ENCODE peak calls at places on chromosomes 2 and 18, in nine cellular contexts. O, H, P, T, Z, N, J, U and G are unnamed samples.

GRCh38 chr18:45666520-45666919 is 51.2 kb downstream of the SLC14A2 start:
- DNase-seq in O (no peak), H (no peak), P (no peak), T (no peak), Z (no peak), N (no peak), J (no peak), U (no peak), G (no peak)

GRCh38 chr2:241275910-241276309 is 39.6 kb downstream of the HDLBP start:
- DNase-seq in O (no peak), H (no peak), P (no peak), T (no peak), Z (no peak), N (no peak), J (no peak), U (no peak), G (no peak)

GRCh38 chr2:72581560-72582181 is 244.2 kb downstream of the EXOC6B start:
- DNase-seq in O (no peak), H (no peak), P (no peak), T (no peak), Z (no peak), N (no peak), J (no peak), U (no peak), G (no peak)

GRCh38 chr18:31723998-31724711 is 36.5 kb downstream of the SLC25A52 start:
- DNase-seq in O (no peak), H (no peak), P (no peak), T (no peak), Z (peak; percentile 77), N (peak; percentile 14), J (no peak), U (peak; percentile 21), G (no peak)

GRCh38 chr2:217849154-217849553 is 153.6 kb downstream of the TNS1 start:
- DNase-seq in O (no peak), H (no peak), P (no peak), T (no peak), Z (no peak), N (no peak), J (no peak), U (no peak), G (no peak)

GRCh38 chr2:42924436-42924897 is 132.1 kb upstream of the HAAO start:
- DNase-seq in O (no peak), H (no peak), P (no peak), T (no peak), Z (no peak), N (no peak), J (peak; percentile 94), U (no peak), G (no peak)

GRCh38 chr18:26227051-26227672 is 917 bp downstream of the TAF4B start:
- DNase-seq in O (peak; percentile 12), H (no peak), P (no peak), T (no peak), Z (no peak), N (peak; percentile 8), J (no peak), U (no peak), G (no peak)

GRCh38 chr2:50547521-50547920 is 484.4 kb downstream of the NRXN1 start:
- DNase-seq in O (no peak), H (no peak), P (no peak), T (no peak), Z (no peak), N (peak; percentile 69), J (peak; percentile 36), U (no peak), G (no peak)

GRCh38 chr2:45909677-45910191 is 258.3 kb downstream of the PRKCE start:
- DNase-seq in O (no peak), H (no peak), P (no peak), T (no peak), Z (peak; percentile 94), N (no peak), J (no peak), U (no peak), G (no peak)

GRCh38 chr2:216777637-216778273 is 82.1 kb downstream of the TNP1 start:
- DNase-seq in O (peak; percentile 38), H (peak; percentile 24), P (no peak), T (no peak), Z (no peak), N (peak; percentile 70), J (no peak), U (peak; percentile 32), G (no peak)

GRCh38 chr2:183269956-183270355 is 145.7 kb downstream of the NUP35 start:
- DNase-seq in O (no peak), H (no peak), P (no peak), T (no peak), Z (no peak), N (peak; percentile 7), J (peak; percentile 25), U (no peak), G (no peak)

GRCh38 chr2:211941359-211941758 is 597.2 kb downstream of the ERBB4 start:
- DNase-seq in O (no peak), H (no peak), P (no peak), T (no peak), Z (no peak), N (no peak), J (no peak), U (no peak), G (no peak)

GRCh38 chr2:187658952-187659525 is 104.8 kb upstream of the TFPI start:
- DNase-seq in O (no peak), H (no peak), P (no peak), T (no peak), Z (no peak), N (peak; percentile 45), J (no peak), U (peak; percentile 30), G (no peak)

GRCh38 chr2:128347701-128348504 is 29.2 kb upstream of the HS6ST1 start:
- DNase-seq in O (no peak), H (no peak), P (no peak), T (no peak), Z (peak; percentile 93), N (no peak), J (peak; percentile 24), U (peak; percentile 95), G (no peak)

GRCh38 chr18:41484069-41484468 is 471.0 kb upstream of the PIK3C3 start:
- DNase-seq in O (no peak), H (no peak), P (no peak), T (no peak), Z (no peak), N (no peak), J (no peak), U (no peak), G (no peak)

GRCh38 chr18:79870369-79871025 is 72.8 kb downstream of the KCNG2 start:
- DNase-seq in O (no peak), H (no peak), P (no peak), T (no peak), Z (no peak), N (no peak), J (no peak), U (peak; percentile 7), G (no peak)

GRCh38 chr2:41737888-41738287 is 309.9 kb upstream of the PKDCC start:
- DNase-seq in O (no peak), H (no peak), P (no peak), T (no peak), Z (no peak), N (no peak), J (no peak), U (peak; percentile 28), G (no peak)